ENCODE peak calls at places on chromosomes 12 and 14, in five cellular contexts. M is activated CD4-positive, alpha-beta T cell treated with anti-CD3 and anti-CD28 coated beads, Interleukin-2, amount 50 U/mL, for 4 hours; I is foreskin fibroblast; W is central memory CD4-positive, alpha-beta T cell; Q is T-helper 1 cell. Z is an unnamed sample.
A peak's percentile ranks its signal among the peaks of the same experiment; 100 is the strongest.

GRCh38 chr14:104774453-104775072 is 21.0 kb downstream of the AKT1 start:
- DNase-seq in M (no peak), I (no peak), W (no peak), Q (no peak), Z (no peak)

GRCh38 chr14:31578792-31579191 is 17.6 kb downstream of the NUBPL start:
- DNase-seq in M (no peak), I (no peak), W (no peak), Q (no peak), Z (no peak)

GRCh38 chr12:124536613-124537012 is 30.8 kb downstream of the NCOR2 start:
- DNase-seq in M (no peak), I (no peak), W (no peak), Q (no peak), Z (no peak)

GRCh38 chr14:89667983-89668382 is 250.9 kb upstream of the FOXN3 start:
- DNase-seq in M (no peak), I (peak; percentile 7), W (no peak), Q (no peak), Z (no peak)

GRCh38 chr12:112162261-112162790 is 37.0 kb downstream of the TRAFD1 start:
- DNase-seq in M (no peak), I (no peak), W (no peak), Q (no peak), Z (no peak)

GRCh38 chr12:123808167-123808566 is 46.1 kb downstream of the DNAH10 start:
- DNase-seq in M (no peak), I (peak; percentile 17), W (no peak), Q (no peak), Z (peak; percentile 66)

GRCh38 chr12:24482044-24482443 is 466.9 kb downstream of the BCAT1 start:
- DNase-seq in M (no peak), I (no peak), W (no peak), Q (no peak), Z (no peak)

GRCh38 chr12:402127-402456 is 648 bp downstream of the CCDC77 start:
- DNase-seq in M (no peak), I (peak; percentile 25), W (no peak), Q (no peak), Z (no peak)

GRCh38 chr12:120960657-120961056 is 17.7 kb upstream of the HNF1A start:
- DNase-seq in M (no peak), I (no peak), W (no peak), Q (no peak), Z (no peak)

GRCh38 chr14:51386983-51387730 is 147.1 kb downstream of the TMX1 start:
- DNase-seq in M (no peak), I (peak; percentile 51), W (no peak), Q (no peak), Z (peak; percentile 41)

GRCh38 chr12:62799126-62799736 is 135.7 kb downstream of the PPM1H start:
- DNase-seq in M (peak; percentile 23), I (peak; percentile 53), W (peak; percentile 28), Q (no peak), Z (peak; percentile 78)

GRCh38 chr12:43332977-43333649 is 218.9 kb downstream of the ADAMTS20 start:
- DNase-seq in M (no peak), I (peak; percentile 36), W (no peak), Q (no peak), Z (no peak)

GRCh38 chr12:53645191-53645590 is 19.0 kb upstream of the ATF7 start:
- DNase-seq in M (no peak), I (no peak), W (no peak), Q (no peak), Z (no peak)

GRCh38 chr12:52004042-52004648 is 2.6 kb upstream of the TAMALIN start:
- DNase-seq in M (no peak), I (peak; percentile 52), W (no peak), Q (no peak), Z (peak; percentile 78)

GRCh38 chr12:34121360-34121759 is 99.1 kb downstream of the ALG10 start:
- DNase-seq in M (no peak), I (no peak), W (no peak), Q (no peak), Z (no peak)

GRCh38 chr12:90163975-90164374 is 455.3 kb upstream of the ATP2B1 start:
- DNase-seq in M (no peak), I (no peak), W (no peak), Q (no peak), Z (peak; percentile 10)

GRCh38 chr12:66446276-66446675 is 144.0 kb downstream of the HELB start:
- DNase-seq in M (no peak), I (no peak), W (no peak), Q (no peak), Z (no peak)

GRCh38 chr12:52646613-52647012 is 5.4 kb downstream of the KRT2 start:
- DNase-seq in M (no peak), I (no peak), W (no peak), Q (no peak), Z (no peak)

GRCh38 chr12:57534250-57534649 is 11.6 kb downstream of the MBD6 start:
- DNase-seq in M (no peak), I (no peak), W (no peak), Q (no peak), Z (no peak)

GRCh38 chr12:73991138-73991537 is 546.5 kb upstream of the ATXN7L3B start:
- DNase-seq in M (no peak), I (no peak), W (no peak), Q (no peak), Z (no peak)

GRCh38 chr14:102947321-102948103 is 25.0 kb downstream of the AMN start:
- DNase-seq in M (no peak), I (no peak), W (no peak), Q (no peak), Z (no peak)

GRCh38 chr12:46402451-46402850 is 29.9 kb upstream of the SLC38A2 start:
- DNase-seq in M (no peak), I (peak; percentile 89), W (no peak), Q (no peak), Z (peak; percentile 77)

GRCh38 chr12:46339051-46339450 is 33.5 kb downstream of the SLC38A2 start:
- DNase-seq in M (no peak), I (no peak), W (no peak), Q (no peak), Z (no peak)

Z was measured in AG20443.